ENCODE peak calls at places on chromosomes 7 and 10, in ten cellular contexts. N is uterus, L is fibroblast of pulmonary artery, K is GM12865, S is ovary, I is hepatocyte, U is psoas muscle, W is BJ, H is mammary epithelial cell, J is Panc1. A is an unnamed sample.

GRCh38 chr10:130231211-130231850 is 95.1 kb downstream of the GLRX3 start:
- DNase-seq in L (no peak), W (no peak), J (no peak), I (no peak), S (no peak), N (no peak), K (no peak), H (no peak), U (no peak), A (no peak)

GRCh38 chr10:15518256-15518655 is 147.2 kb upstream of the FAM171A1 start:
- DNase-seq in L (no peak), S (no peak), W (peak; percentile 49), U (no peak), N (no peak), K (no peak), J (no peak), H (peak; percentile 83), I (no peak), A (peak; percentile 69)

GRCh38 chr10:95571390-95571789 is 10.2 kb upstream of the SORBS1 start:
- DNase-seq in L (no peak), U (no peak), S (no peak), N (no peak), W (no peak), J (no peak), K (no peak), I (no peak), H (no peak), A (no peak)

GRCh38 chr10:110324201-110324804 is 19.6 kb upstream of the SMNDC1 start:
- DNase-seq in W (no peak), S (no peak), I (peak; percentile 31), U (no peak), J (no peak), N (no peak), K (peak; percentile 76), H (no peak), L (no peak), A (no peak)

GRCh38 chr7:11328309-11328708 is 354.6 kb downstream of the PHF14 start:
- DNase-seq in U (no peak), N (no peak), J (no peak), L (peak; percentile 2), W (no peak), S (no peak), K (peak; percentile 54), I (peak; percentile 24), H (no peak), A (no peak)

GRCh38 chr7:157150825-157151412 is 12.2 kb downstream of the UBE3C start:
- DNase-seq in W (peak; percentile 15), L (peak; percentile 28), N (no peak), H (no peak), K (no peak), S (no peak), J (no peak), U (peak; percentile 86), I (peak; percentile 71), A (no peak)

GRCh38 chr7:1977876-1978441 is 254.8 kb downstream of the MAD1L1 start:
- DNase-seq in J (no peak), S (no peak), L (no peak), K (no peak), I (no peak), N (no peak), W (no peak), H (no peak), U (peak; percentile 32), A (no peak)

GRCh38 chr10:103917326-103918052 is 495 bp downstream of the STN1 start:
- DNase-seq in H (no peak), L (no peak), W (no peak), J (no peak), I (peak; percentile 62), N (peak; percentile 59), S (no peak), K (no peak), U (no peak), A (no peak)

GRCh38 chr7:21146642-21147423 is 281.1 kb upstream of the SP4 start:
- DNase-seq in U (no peak), W (no peak), L (no peak), N (no peak), S (no peak), I (no peak), J (no peak), K (no peak), H (no peak), A (no peak)

GRCh38 chr7:137900137-137900536 is 53.4 kb upstream of the DGKI start:
- DNase-seq in L (no peak), U (no peak), N (no peak), H (no peak), K (no peak), W (no peak), J (no peak), I (no peak), S (no peak), A (no peak)

GRCh38 chr10:116880716-116881440 is 31.6 kb downstream of the ENO4 start:
- DNase-seq in W (no peak), K (no peak), H (peak; percentile 14), S (no peak), I (no peak), N (no peak), U (no peak), J (no peak), L (no peak), A (no peak)

GRCh38 chr7:94620703-94621118 is 35.2 kb downstream of the SGCE start:
- DNase-seq in N (peak; percentile 50), S (peak; percentile 66), L (peak; percentile 90), U (peak; percentile 91), H (peak; percentile 99), I (peak; percentile 80), W (peak; percentile 71), J (peak; percentile 94), K (peak; percentile 92), A (no peak)

GRCh38 chr10:17877121-17877520 is 68.0 kb downstream of the MRC1 start:
- DNase-seq in S (no peak), I (no peak), U (no peak), L (no peak), H (no peak), W (no peak), K (no peak), J (no peak), N (no peak), A (no peak)

GRCh38 chr7:106029941-106030340 is 66.9 kb downstream of the CDHR3 start:
- DNase-seq in J (no peak), I (no peak), L (no peak), S (no peak), W (no peak), H (no peak), U (no peak), K (no peak), N (no peak), A (no peak)
- TF ChIP-seq CTCF in J (no peak), I (no peak), L (no peak), S (no peak), W (no peak), H (no peak), U (no peak), K (no peak), N (no peak), A (peak; percentile 16)

GRCh38 chr7:39375874-39376190 is 190.4 kb upstream of the YAE1 start:
- DNase-seq in I (no peak), K (no peak), U (no peak), N (no peak), H (no peak), L (no peak), J (no peak), S (no peak), W (no peak), A (no peak)
- H3K4me3 ChIP-seq in I (no peak overlapping the region), K (no peak overlapping the region), U (no peak overlapping the region), N (no peak overlapping the region), H (no peak overlapping the region), L (no peak overlapping the region), J (no peak overlapping the region), S (no peak overlapping the region), W (no peak overlapping the region), A (no peak overlapping the region)

DNA sequence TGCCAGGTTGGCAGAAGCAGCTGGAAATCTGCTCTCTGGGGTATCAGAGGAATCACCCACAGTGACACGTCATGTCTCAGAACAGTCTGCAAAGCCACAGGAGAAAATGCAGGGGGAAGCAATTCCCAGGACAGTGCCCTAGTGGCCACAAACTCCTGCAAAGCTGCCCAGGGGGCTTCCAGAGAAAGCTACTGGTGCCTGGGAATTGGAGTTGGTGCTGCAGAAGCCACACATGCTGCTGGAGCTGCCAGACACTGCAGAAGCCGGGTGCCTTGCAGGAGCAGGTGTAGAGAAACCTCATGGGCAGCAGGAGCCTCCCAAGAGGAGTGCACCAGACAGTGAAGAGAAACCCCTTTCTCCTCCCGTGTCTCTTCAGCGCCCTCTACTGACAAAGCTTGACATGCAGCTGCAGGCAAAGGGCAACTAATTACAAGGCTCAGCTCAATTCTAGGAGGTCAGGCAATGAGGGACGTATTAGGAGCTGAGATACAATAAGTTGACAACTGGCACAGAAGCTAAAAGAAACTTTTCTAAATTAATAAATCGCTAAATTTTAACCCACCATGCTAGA is 30.2 kb upstream of the NUB1 start:
- DNase-seq in K (peak; percentile 51), U (no peak), I (no peak), S (no peak), W (no peak), N (no peak), L (peak; percentile 6), J (no peak), H (peak; percentile 11), A (no peak)
- TF ChIP-seq CTCF in K (peak; percentile 18), U (no peak), I (peak; percentile 14), S (no peak), W (no peak), N (no peak), L (peak; percentile 26), J (peak; percentile 60), H (peak; percentile 14), A (no peak)

DNA sequence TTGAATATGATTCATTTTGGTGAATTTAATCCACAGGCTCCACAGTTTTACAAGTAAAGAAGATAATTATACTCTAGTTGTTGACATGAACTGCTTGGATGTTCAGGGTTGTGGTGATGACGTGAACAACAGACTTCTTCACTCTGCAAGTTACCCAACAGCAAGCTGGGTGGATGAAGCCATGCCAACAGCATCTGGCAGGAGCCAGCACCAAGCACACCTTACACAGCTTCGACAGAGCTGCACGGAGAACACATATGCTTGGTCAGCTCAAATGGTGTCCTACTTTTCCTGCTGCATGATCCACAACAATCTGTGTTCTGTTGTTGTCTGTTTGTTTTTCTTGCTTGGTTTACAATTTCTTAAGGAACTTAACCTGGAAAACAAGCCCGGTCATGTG is 9.8 kb downstream of the NOD1 start:
- DNase-seq in K (no peak), N (peak; percentile 57), S (peak; percentile 72), I (peak; percentile 51), U (no peak), J (no peak), W (no peak), H (no peak), L (peak; percentile 72), A (no peak)
- H3K4me3 ChIP-seq in K (no peak overlapping the region), N (peak overlapping the region; percentile 7), S (no peak overlapping the region), I (no peak overlapping the region), U (peak overlapping the region; percentile 17), J (no peak overlapping the region), W (no peak overlapping the region), H (no peak overlapping the region), L (peak overlapping the region; percentile 16), A (no peak overlapping the region)

GRCh38 chr7:108972009-108972408 is 402.3 kb downstream of the DNAJB9 start:
- DNase-seq in L (peak; percentile 9), N (no peak), I (no peak), W (no peak), S (no peak), U (no peak), K (no peak), J (no peak), H (no peak), A (peak; percentile 84)

DNA sequence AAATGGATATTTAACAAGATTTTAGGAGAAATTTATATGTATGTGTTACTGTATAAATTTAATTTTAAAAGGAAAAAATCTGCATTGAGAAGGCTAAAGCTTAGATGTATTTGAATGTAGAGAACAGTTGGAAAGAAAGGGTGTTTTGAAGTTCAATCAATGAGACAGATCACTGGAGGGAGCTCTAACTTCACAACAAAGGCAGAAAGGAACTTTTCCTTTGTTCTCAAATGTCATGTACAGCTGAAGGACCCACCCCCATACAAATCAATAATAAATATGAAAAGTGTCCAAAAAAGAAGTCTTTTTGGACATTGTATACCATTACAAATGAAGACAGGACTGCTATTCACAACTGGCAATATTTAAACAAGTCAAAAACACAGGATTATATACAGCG is 403.4 kb downstream of the DNAJB9 start:
- DNase-seq in J (no peak), H (no peak), N (no peak), I (peak; percentile 45), S (no peak), U (no peak), W (no peak), K (no peak), L (peak; percentile 5), A (no peak)
- TF ChIP-seq CTCF in J (no peak), H (peak; percentile 29), N (no peak), I (peak; percentile 65), S (no peak), U (no peak), W (no peak), K (no peak), L (peak; percentile 8), A (peak; percentile 61)

A was measured in LNCaP clone FGC.